ENCODE peak calls at places on chromosomes 4 and X, in five cellular contexts. K is HCT116, I is H1, Y is K562, R is HepG2. D is an unnamed sample.

GRCh38 chr4:158624889-158625478 is 46.7 kb downstream of the C4orf46 start:
- DNase-seq in Y (peak), K (peak), I (no peak), R (peak), D (peak)

GRCh38 chr4:123741906-123742305 is 345.3 kb downstream of the SPRY1 start:
- DNase-seq in I (no peak), Y (no peak), K (no peak), R (no peak), D (no peak)

GRCh38 chrX:129980043-129980442 is 2.4 kb upstream of the BCORL1 start:
- DNase-seq in R (no peak), K (no peak), Y (no peak), I (peak), D (no peak)

GRCh38 chr4:22607382-22607781 is 85.4 kb upstream of the GBA3 start:
- DNase-seq in K (peak), Y (no peak), R (peak), I (no peak), D (peak)

GRCh38 chr4:10667651-10668341 is 16.8 kb downstream of the CLNK start:
- DNase-seq in I (no peak), R (no peak), K (no peak), Y (no peak), D (no peak)

GRCh38 chr4:86857341-86858052 is 8.3 kb upstream of the SLC10A6 start:
- DNase-seq in K (no peak), I (no peak), R (no peak), Y (no peak), D (peak)

GRCh38 chr4:14095881-14096280 is 468.4 kb upstream of the BOD1L1 start:
- DNase-seq in Y (no peak), R (no peak), I (no peak), K (no peak), D (no peak)

GRCh38 chr4:989722-990471 is 3.1 kb downstream of the IDUA start:
- DNase-seq in Y (no peak), R (no peak), K (no peak), I (no peak), D (no peak)

GRCh38 chr4:42282081-42282901 is 115.0 kb upstream of the SHISA3 start:
- DNase-seq in I (peak), Y (peak), K (peak), R (peak), D (peak)

GRCh38 chr4:17785858-17786257 is 4.4 kb upstream of the FAM184B start:
- DNase-seq in I (no peak), R (no peak), Y (no peak), K (no peak), D (no peak)

DNA sequence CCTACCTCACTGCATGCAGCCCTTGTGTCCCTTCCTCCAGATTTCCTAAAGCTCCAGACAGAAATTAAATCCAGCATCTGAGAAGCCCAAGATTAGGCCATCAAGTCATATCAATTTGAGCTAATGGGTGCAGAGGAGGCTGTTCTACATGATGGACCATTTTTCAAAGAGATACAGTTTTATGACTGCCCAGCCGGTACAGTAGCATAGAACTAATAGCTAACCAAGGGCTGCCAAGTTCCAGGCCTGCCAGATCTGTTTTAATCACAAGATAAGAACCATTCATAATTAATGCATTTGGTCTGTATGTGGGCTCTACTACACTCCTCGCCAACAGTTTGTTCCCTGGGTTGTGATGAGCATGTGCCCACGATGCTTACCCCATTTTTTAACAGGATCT is 73.9 kb upstream of the PLAC1 start:
- DNase-seq in Y (no peak), I (no peak), R (no peak), K (no peak), D (no peak)
- TF ChIP-seq ZNF274 in Y (no peak), I (no peak), R (no peak), K (no peak), D (no peak)

GRCh38 chr4:5874811-5875465 is 17.9 kb downstream of the CRMP1 start:
- DNase-seq in K (no peak), R (no peak), Y (no peak), I (no peak), D (peak)
- TF ChIP-seq YY1 in K (no peak), R (no peak), Y (no peak), I (peak), D (no peak)

GRCh38 chr4:98546910-98547544 is 111.4 kb downstream of the TSPAN5 start:
- DNase-seq in K (no peak), R (no peak), Y (no peak), I (no peak), D (no peak)
- H3K4me3 ChIP-seq in K (no peak), R (no peak), Y (no peak), I (no peak), D (no peak)

GRCh38 chrX:1170243-1170642 is 42.2 kb downstream of the CRLF2 start:
- DNase-seq in I (peak), R (no peak), Y (no peak), K (no peak), D (no peak)
- TF ChIP-seq ZNF274 in I (no peak), R (no peak), Y (no peak), K (no peak), D (no peak)

GRCh38 chr4:186204611-186205144 is 13.3 kb downstream of the CYP4V2 start:
- DNase-seq in Y (no peak), K (no peak), I (no peak), R (no peak), D (no peak)

GRCh38 chr4:186203391-186203802 is 12.0 kb downstream of the CYP4V2 start:
- DNase-seq in I (no peak), K (no peak), R (no peak), Y (peak), D (no peak)

GRCh38 chr4:186202490-186203140 is 11.2 kb downstream of the CYP4V2 start:
- DNase-seq in K (no peak), R (no peak), I (no peak), Y (no peak), D (no peak)

GRCh38 chr4:186201535-186202230 is 10.3 kb downstream of the CYP4V2 start:
- DNase-seq in I (peak), K (peak), R (peak), Y (peak), D (no peak)

DNA sequence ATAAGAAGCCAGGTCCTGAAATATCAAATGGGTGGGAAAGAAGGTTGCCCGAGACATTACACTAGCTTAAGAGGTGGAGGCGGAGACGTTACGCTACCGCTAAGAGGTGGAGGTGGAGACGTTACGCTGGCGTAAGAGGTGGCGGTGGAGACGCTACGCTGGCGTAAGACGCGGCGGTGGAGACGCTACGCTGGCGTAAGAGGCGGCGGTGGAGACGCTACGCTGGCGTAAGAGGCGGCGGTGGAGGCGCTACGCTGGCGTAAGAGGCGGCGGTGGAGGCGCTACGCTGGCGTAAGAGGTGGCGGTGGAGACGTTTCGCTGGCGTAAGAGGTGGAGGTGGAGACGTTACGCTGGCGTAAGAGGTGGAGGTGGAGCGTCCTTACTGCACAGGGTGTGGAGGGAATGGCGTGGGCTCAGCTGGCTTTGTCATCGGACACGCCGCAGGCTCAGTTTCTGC is 12.8 kb downstream of the CYP4V2 start:
- DNase-seq in R (no peak), I (no peak), K (peak), Y (peak), D (no peak)
- TF ChIP-seq YY1 in R (no peak), I (no peak), K (no peak), Y (peak), D (no peak)

GRCh38 chr4:7873881-7874280 is 65.8 kb downstream of the AFAP1 start:
- DNase-seq in I (no peak), K (no peak), Y (no peak), R (no peak), D (no peak)

GRCh38 chr4:7871356-7871755 is 68.3 kb downstream of the AFAP1 start:
- DNase-seq in Y (no peak), R (no peak), K (no peak), I (no peak), D (no peak)

GRCh38 chr4:7874838-7875237 is 64.8 kb downstream of the AFAP1 start:
- DNase-seq in K (no peak), R (no peak), I (no peak), Y (no peak), D (no peak)

GRCh38 chr4:7868892-7869471 is 70.7 kb downstream of the AFAP1 start:
- DNase-seq in K (no peak), I (no peak), R (no peak), Y (no peak), D (no peak)

DNA sequence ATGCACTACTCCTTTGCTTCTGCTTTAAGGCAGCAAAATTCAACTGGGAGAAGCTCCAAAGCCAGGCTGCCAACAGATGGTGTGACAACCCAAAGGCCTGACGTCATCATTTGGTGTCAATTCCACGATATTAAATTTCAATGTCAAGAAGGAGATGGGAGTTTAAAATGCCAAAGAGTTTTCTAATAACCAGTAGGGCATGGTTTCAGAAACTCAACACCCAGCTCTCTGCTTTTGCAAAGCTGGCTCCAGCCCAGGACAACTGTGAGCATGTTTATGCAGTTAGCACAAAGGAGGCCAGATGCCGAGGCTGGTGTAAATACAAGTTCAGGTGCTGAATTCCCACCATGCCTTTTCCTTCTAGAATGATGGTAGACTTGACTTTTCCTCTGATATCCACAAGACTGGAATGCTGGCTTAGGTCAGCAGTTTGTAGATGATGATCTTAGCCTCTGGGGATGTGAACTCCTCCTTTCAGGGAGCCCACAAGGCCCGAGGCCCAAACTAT is 67.3 kb downstream of the AFAP1 start:
- DNase-seq in K (no peak), R (no peak), I (no peak), Y (no peak), D (no peak)
- H3K4me3 ChIP-seq in K (no peak), R (no peak), I (no peak), Y (no peak), D (no peak)

GRCh38 chrX:65591206-65591605 is 56.6 kb upstream of the LAS1L start:
- DNase-seq in Y (no peak), I (no peak), R (no peak), K (no peak), D (no peak)

GRCh38 chrX:65588795-65589194 is 54.2 kb upstream of the LAS1L start:
- DNase-seq in Y (no peak), K (no peak), I (no peak), R (no peak), D (no peak)

GRCh38 chrX:65589304-65589703 is 54.7 kb upstream of the LAS1L start:
- DNase-seq in Y (no peak), R (no peak), K (no peak), I (no peak), D (no peak)

GRCh38 chrX:65586491-65586890 is 51.9 kb upstream of the LAS1L start:
- DNase-seq in R (no peak), Y (no peak), I (no peak), K (no peak), D (no peak)

GRCh38 chrX:65587616-65588526 is 53.3 kb upstream of the LAS1L start:
- DNase-seq in Y (peak), I (no peak), R (no peak), K (no peak), D (no peak)
- TF ChIP-seq ZNF274 in Y (no peak), I (no peak), R (no peak), K (no peak), D (no peak)

GRCh38 chrX:19589105-19589504 is 73.8 kb upstream of the MAP3K15 start:
- DNase-seq in R (no peak), K (no peak), Y (no peak), I (no peak), D (no peak)

GRCh38 chrX:19595036-19595435 is 79.7 kb upstream of the MAP3K15 start:
- DNase-seq in R (no peak), Y (no peak), I (no peak), K (no peak), D (no peak)

GRCh38 chrX:19592952-19593351 is 77.6 kb upstream of the MAP3K15 start:
- DNase-seq in I (no peak), Y (no peak), R (no peak), K (no peak), D (no peak)

GRCh38 chrX:19599253-19599652 is 83.9 kb upstream of the MAP3K15 start:
- DNase-seq in I (no peak), R (no peak), K (no peak), Y (no peak), D (no peak)

DNA sequence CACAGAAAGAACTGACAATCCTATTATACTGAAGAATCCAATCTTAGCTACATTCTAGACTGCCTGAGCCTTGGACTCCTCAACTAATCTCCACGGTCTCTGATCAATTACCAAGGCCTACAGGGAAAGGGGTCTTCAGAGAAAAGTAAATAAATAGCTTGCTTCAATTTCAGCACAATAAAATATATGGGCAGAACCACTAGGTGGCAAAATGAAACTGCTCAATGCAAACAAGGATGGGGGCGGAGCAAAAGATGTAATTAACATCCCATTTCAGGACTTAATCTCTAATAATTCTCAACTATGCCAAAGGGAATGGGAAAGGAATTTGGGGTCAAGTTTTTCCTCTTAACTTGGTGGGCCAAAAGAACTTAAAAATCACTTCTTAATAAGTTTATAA is 78.4 kb upstream of the MAP3K15 start:
- DNase-seq in R (peak), Y (peak), K (peak), I (no peak), D (no peak)
- TF ChIP-seq YY1 in R (no peak), Y (no peak), K (no peak), I (no peak), D (no peak)

D was measured in NT2/D1.